ENCODE peak calls at places on chromosomes 13 and 19, in six cellular contexts. L is psoas muscle, O is colonic mucosa, W is A549, I is aorta, T is fibroblast of lung. R is an unnamed sample. For H3K4me1, the result is how much of the 10 kb centered on the place peaks cover.

GRCh38 chr19:40802300-40803169 is 3.5 kb downstream of the EGLN2 start:
- DNase-seq in W (no peak), I (no peak), O (peak), L (peak), T (no peak), R (no peak)

GRCh38 chr13:48437381-48437780 is 24.5 kb upstream of the LPAR6 start:
- DNase-seq in W (no peak), L (peak), I (peak), O (peak), T (peak), R (no peak)

GRCh38 chr13:50636007-50636704 is 207.3 kb downstream of the DLEU7 start:
- DNase-seq in L (no peak), O (no peak), I (no peak), T (no peak), W (no peak), R (no peak)

GRCh38 chr13:59671853-59672252 is 491.9 kb downstream of the DIAPH3 start:
- DNase-seq in L (no peak), W (no peak), I (no peak), T (no peak), O (no peak), R (no peak)

GRCh38 chr19:53879145-53880037 is 2.6 kb upstream of the PRKCG start:
- DNase-seq in I (peak), T (peak), W (peak), L (peak), O (peak), R (peak)

GRCh38 chr13:20566424-20566916 is 487 bp upstream of the IFT88 start:
- DNase-seq in T (peak), O (peak), I (no peak), L (no peak), W (peak), R (peak)

GRCh38 chr13:112638157-112638750 is 50.3 kb upstream of the TUBGCP3 start:
- DNase-seq in I (no peak), O (no peak), L (no peak), W (no peak), T (no peak), R (no peak)

GRCh38 chr19:47107201-47107952 is 6.2 kb downstream of the ZC3H4 start:
- DNase-seq in I (no peak), T (no peak), L (no peak), O (peak), W (no peak), R (peak)

GRCh38 chr13:72457151-72457550 is 270.3 kb downstream of the MZT1 start:
- DNase-seq in L (no peak), T (no peak), I (no peak), O (no peak), W (no peak), R (no peak)

GRCh38 chr19:45621976-45622503 is 17.2 kb downstream of the EML2 start:
- DNase-seq in O (no peak), L (no peak), W (no peak), I (no peak), T (no peak), R (no peak)

GRCh38 chr13:71587778-71588177 is 279.2 kb downstream of the DACH1 start:
- DNase-seq in T (no peak), O (no peak), I (no peak), L (no peak), W (no peak), R (no peak)

GRCh38 chr13:86714495-86714894 is 915.3 kb upstream of the SLITRK6 start:
- DNase-seq in T (no peak), W (no peak), L (no peak), I (no peak), O (no peak), R (no peak)

GRCh38 chr13:60211548-60211947 is 47.8 kb upstream of the DIAPH3 start:
- DNase-seq in L (no peak), W (no peak), O (no peak), T (no peak), I (no peak), R (no peak)

GRCh38 chr13:80334582-80335260 is 6.2 kb downstream of the SPRY2 start:
- DNase-seq in W (no peak), I (no peak), T (peak), L (no peak), O (no peak), R (peak)

GRCh38 chr19:35178701-35179100 is 24.2 kb downstream of the FXYD5 start:
- DNase-seq in L (no peak), I (no peak), T (no peak), O (no peak), W (no peak), R (no peak)

GRCh38 chr13:51168623-51169022 is 53.6 kb upstream of the FAM124A start:
- DNase-seq in W (no peak), I (no peak), L (no peak), O (no peak), T (no peak), R (no peak)

GRCh38 chr19:18373892-18374629 is 11.9 kb upstream of the GDF15 start:
- DNase-seq in T (peak), I (peak), W (peak), O (peak), L (peak), R (peak)

GRCh38 chr19:15679089-15679488 is 6.2 kb downstream of the CYP4F12 start:
- DNase-seq in L (no peak), I (no peak), W (no peak), T (no peak), O (no peak), R (no peak)

GRCh38 chr19:18428173-18428836 is 9.1 kb downstream of the SSBP4 start:
- DNase-seq in I (no peak), L (no peak), W (no peak), O (no peak), T (no peak), R (no peak)

GRCh38 chr19:9848060-9848459 is 12.9 kb downstream of the PIN1 start:
- DNase-seq in O (no peak), W (no peak), I (no peak), L (no peak), T (no peak), R (no peak)

GRCh38 chr13:111909971-111910671 is 156.8 kb upstream of the SOX1 start:
- DNase-seq in O (no peak), W (no peak), I (no peak), T (no peak), L (no peak), R (no peak)

GRCh38 chr19:39160523-39160861 is 34.9 kb downstream of the PAK4 start:
- DNase-seq in T (peak), I (peak), O (no peak), L (peak), W (no peak), R (peak)

GRCh38 chr19:32041681-32042292 is 303.6 kb upstream of the ZNF507 start:
- DNase-seq in I (no peak), W (peak), L (peak), O (peak), T (peak), R (peak)

GRCh38 chr19:33740811-33741396 is 55.8 kb upstream of the KCTD15 start:
- DNase-seq in T (peak), L (no peak), I (no peak), O (peak), W (peak), R (peak)

GRCh38 chr13:94956407-94957110 is 244.2 kb upstream of the SOX21 start:
- DNase-seq in W (no peak), I (no peak), T (peak), L (no peak), O (no peak), R (no peak)

GRCh38 chr19:8423821-8424223 is 10.7 kb downstream of the MARCHF2 start:
- DNase-seq in L (peak), W (peak), O (peak), I (peak), T (peak), R (peak)

GRCh38 chr19:30784850-30785459 is 412.8 kb downstream of the ZNF536 start:
- DNase-seq in L (peak), I (peak), O (peak), T (no peak), W (peak), R (peak)

GRCh38 chr13:98468352-98468751 is 108.6 kb downstream of the STK24 start:
- DNase-seq in O (no peak), L (no peak), T (no peak), W (no peak), I (no peak), R (no peak)

GRCh38 chr19:55443824-55444719 is 972 bp upstream of the SHISA7 start:
- DNase-seq in T (no peak), L (no peak), I (no peak), O (no peak), W (no peak), R (no peak)

GRCh38 chr13:101917475-101917810 is 465.0 kb downstream of the ITGBL1 start:
- DNase-seq in W (no peak), I (no peak), L (no peak), T (no peak), O (no peak), R (no peak)

GRCh38 chr13:37647038-37647650 is 48.6 kb upstream of the POSTN start:
- DNase-seq in O (no peak), W (no peak), I (no peak), T (peak), L (no peak), R (no peak)

GRCh38 chr19:37986048-37986750 is 79.2 kb downstream of the SIPA1L3 start:
- DNase-seq in O (no peak), T (no peak), I (no peak), W (no peak), L (no peak), R (no peak)
- H3K4me1 ChIP-seq in O (under half), T (under half), I (under half), W (under half), L (under half), R (half or more)

DNA sequence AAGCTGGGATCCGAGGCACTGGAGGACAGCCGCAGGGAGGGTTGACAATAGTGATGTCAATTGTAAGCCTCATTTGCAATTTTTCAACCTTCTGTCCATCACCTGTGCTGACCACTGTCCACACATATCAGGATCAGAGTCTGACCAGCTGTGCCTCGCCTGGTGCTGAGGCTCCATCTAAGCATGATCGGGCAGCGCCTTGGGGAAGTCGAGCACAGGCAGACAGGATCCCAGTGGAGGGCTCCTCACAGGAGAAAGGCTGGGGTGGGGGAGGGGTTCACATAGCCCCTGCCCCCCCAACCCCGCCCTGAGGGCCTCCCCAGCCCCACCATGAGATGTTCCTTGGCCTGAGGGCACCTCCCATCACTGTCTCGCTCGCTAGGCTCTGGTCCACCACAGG is 60.3 kb downstream of the RAB20 start:
- DNase-seq in W (no peak), O (no peak), L (no peak), T (no peak), I (no peak), R (no peak)
- H3K27ac ChIP-seq in W (no peak), O (no peak), L (no peak), T (no peak), I (no peak), R (no peak)

DNA sequence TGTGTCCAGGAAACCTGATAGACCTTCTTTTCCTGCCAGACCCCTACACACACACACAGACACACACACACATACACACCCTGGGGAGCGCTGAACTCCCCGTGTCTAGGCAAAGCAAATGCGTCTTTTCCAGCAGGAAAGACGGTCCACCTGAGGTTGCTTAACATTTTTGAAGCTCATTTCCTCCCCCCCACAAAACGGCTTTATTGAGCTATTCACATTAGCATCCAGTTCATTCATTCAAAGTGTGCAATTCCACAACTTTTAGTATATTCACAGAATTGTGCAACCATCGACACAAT is 3.4 kb downstream of the GSX1 start:
- DNase-seq in I (no peak), L (no peak), O (no peak), W (no peak), T (no peak), R (no peak)
- H3K4me1 ChIP-seq in I (under half), L (under half), O (under half), W (under half), T (under half), R (under half)

GRCh38 chr19:42176649-42176989 is 40.9 kb downstream of the DEDD2 start:
- DNase-seq in W (no peak), T (no peak), I (no peak), O (no peak), L (no peak), R (no peak)
- H3K27ac ChIP-seq in W (peak), T (no peak), I (no peak), O (no peak), L (no peak), R (no peak)

DNA sequence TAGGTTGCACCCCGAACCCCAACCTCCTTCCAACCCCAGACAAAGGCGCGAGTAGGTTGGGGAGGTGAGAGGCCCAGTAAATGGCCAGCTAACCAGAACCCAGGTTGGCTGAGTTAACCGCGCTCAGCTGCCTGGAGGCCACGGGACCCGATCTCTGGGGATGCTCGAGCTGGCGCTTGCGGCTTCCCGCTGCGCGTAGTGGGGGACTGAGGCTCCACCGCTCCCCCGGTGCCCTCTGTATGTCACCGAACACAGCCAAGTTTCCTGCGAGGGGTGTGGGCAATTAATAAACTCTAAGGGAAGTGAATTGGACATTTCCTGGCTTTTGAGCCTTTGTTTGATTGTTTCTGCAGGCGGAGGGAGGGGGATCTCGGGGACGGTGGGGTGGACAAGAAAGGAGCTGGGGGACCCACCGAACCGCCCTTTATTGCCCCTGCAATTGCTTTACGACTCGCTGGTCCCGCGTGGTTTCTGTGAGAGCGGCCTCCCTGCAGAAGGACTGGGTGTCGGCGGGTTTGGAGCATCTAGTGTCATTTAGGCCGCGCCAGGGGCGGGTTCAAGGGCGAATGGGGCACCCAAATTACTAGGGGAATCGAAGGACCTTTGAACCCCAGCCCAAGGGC is 3.5 kb upstream of the ZIC5 start:
- DNase-seq in L (no peak), T (no peak), W (no peak), I (no peak), O (peak), R (no peak)
- H3K4me1 ChIP-seq in L (under half), T (under half), W (under half), I (under half), O (under half), R (under half)

GRCh38 chr13:44160549-44161278 is 212.9 kb upstream of the SERP2 start:
- DNase-seq in O (no peak), T (no peak), L (no peak), W (no peak), I (peak), R (peak)

GRCh38 chr13:44157614-44158013 is 216.0 kb upstream of the SERP2 start:
- DNase-seq in T (no peak), W (no peak), O (no peak), I (no peak), L (no peak), R (no peak)

GRCh38 chr13:44158055-44158655 is 215.5 kb upstream of the SERP2 start:
- DNase-seq in I (no peak), O (no peak), W (no peak), T (no peak), L (peak), R (no peak)

GRCh38 chr13:44158741-44159632 is 214.6 kb upstream of the SERP2 start:
- DNase-seq in L (peak), W (no peak), O (no peak), I (peak), T (peak), R (no peak)

DNA sequence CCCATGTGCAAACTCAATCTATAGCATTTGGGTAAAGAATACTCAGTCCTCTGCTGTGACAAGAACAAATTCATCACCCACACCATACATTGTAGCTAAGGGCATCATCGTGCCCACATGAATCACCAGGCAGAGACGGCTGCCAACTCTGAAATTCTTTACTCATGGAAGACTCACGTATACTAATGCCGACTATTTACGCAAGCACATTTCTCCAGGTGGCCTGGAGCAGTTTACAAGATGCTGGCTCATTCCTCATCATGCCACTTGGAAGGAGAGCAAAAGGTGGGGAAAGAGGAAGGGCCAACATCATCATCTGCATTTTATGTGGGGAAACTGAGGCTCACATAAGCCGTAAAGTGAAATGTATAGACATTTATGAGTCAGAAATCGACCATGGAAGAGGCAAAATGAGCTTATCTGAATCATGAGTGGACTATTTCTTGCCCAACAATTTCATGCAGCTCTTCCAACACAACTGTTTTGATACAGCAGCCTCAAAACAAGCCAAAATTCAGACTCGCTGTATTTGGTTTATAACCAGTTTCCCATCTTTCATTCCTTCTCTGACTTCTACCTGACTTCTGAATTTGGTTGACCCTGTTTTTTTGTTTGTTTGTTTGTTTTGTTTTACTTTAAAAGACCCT is 213.9 kb upstream of the SERP2 start:
- DNase-seq in O (no peak), I (no peak), L (no peak), W (peak), T (peak), R (peak)
- H3K27ac ChIP-seq in O (no peak), I (peak), L (peak), W (peak), T (no peak), R (peak)

GRCh38 chr19:1278713-1279112 is 3.4 kb downstream of the FAM174C start:
- DNase-seq in L (no peak), I (no peak), T (no peak), W (no peak), O (no peak), R (no peak)

GRCh38 chr19:1277061-1277460 is 1.7 kb downstream of the FAM174C start:
- DNase-seq in T (no peak), O (no peak), W (no peak), I (no peak), L (no peak), R (no peak)

GRCh38 chr19:1279261-1279660 is 3.9 kb downstream of the FAM174C start:
- DNase-seq in O (no peak), T (no peak), I (no peak), L (no peak), W (no peak), R (no peak)

GRCh38 chr19:1276620-1277007 is 1.3 kb downstream of the FAM174C start:
- DNase-seq in O (peak), W (no peak), L (no peak), I (no peak), T (no peak), R (no peak)

GRCh38 chr19:1278074-1278473 is 2.7 kb downstream of the FAM174C start:
- DNase-seq in I (no peak), O (no peak), W (no peak), L (no peak), T (no peak), R (no peak)
- H3K4me1 ChIP-seq in I (under half), O (under half), W (under half), L (under half), T (under half), R (under half)

DNA sequence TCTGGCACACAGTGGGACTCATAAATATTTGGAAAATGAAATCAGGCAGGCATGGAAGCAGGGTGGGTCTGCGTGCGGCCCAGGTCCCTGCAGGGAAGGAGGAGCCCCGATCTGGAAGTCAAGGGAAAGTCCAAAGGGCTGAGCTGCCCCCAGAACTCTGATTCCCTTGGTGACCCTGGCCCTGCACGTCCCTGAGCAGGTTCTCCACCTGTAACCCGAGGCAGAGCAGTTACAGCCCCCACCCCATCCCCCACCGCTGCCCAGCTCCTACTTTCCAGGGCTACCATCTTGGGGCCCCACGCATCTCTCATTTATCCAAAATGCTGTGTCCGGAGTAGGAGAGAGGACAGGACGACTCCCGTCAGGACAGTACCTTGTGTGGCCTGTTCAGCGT is 2.1 kb downstream of the PLEKHF1 start:
- DNase-seq in O (no peak), L (no peak), I (no peak), W (no peak), T (no peak), R (no peak)
- H3K27ac ChIP-seq in O (peak), L (peak), I (no peak), W (no peak), T (peak), R (no peak)